ENCODE peak calls at places on chromosomes 4 and X, in ten cellular contexts. Y, E, V, M, D, X, A, T, W and H are unnamed samples. For H3K36me3, the result is how much of the 10 kb centered on the place peaks cover.

GRCh38 chrX:19886888-19887531 is 390 bp downstream of the SH3KBP1 start:
- DNase-seq in V (peak), D (peak), X (no peak), Y (no peak), M (no peak), W (peak), T (no peak), E (peak), A (no peak), H (no peak)

GRCh38 chrX:20091499-20091898 is 25.2 kb downstream of the MAP7D2 start:
- DNase-seq in T (no peak), W (no peak), A (no peak), Y (no peak), E (no peak), X (no peak), V (no peak), D (no peak), M (no peak), H (peak)

GRCh38 chrX:68822641-68823410 is 6.0 kb upstream of the EFNB1 start:
- DNase-seq in Y (peak), W (no peak), T (peak), M (peak), A (no peak), D (no peak), V (no peak), X (no peak), E (peak), H (no peak)

GRCh38 chr4:186473933-186474332 is 81.4 kb downstream of the MTNR1A start:
- DNase-seq in W (no peak), Y (no peak), V (peak), E (no peak), T (no peak), M (no peak), D (no peak), X (no peak), A (no peak), H (no peak)

GRCh38 chr4:186190456-186191265 is 706 bp upstream of the CYP4V2 start:
- DNase-seq in E (peak), A (no peak), Y (peak), M (peak), D (no peak), V (peak), X (no peak), T (no peak), W (peak), H (peak)

GRCh38 chrX:44088755-44089154 is 115.6 kb upstream of the NDP start:
- DNase-seq in M (no peak), W (no peak), X (no peak), E (no peak), V (no peak), A (no peak), Y (no peak), T (no peak), D (no peak), H (no peak)

GRCh38 chrX:111394581-111394980 is 17.4 kb downstream of the DCX start:
- DNase-seq in D (no peak), E (peak), Y (no peak), M (no peak), T (no peak), X (no peak), A (no peak), W (no peak), V (no peak), H (no peak)

GRCh38 chrX:112247714-112248113 is 165.1 kb upstream of the TRPC5 start:
- DNase-seq in D (no peak), X (no peak), A (no peak), W (no peak), T (no peak), E (no peak), M (no peak), Y (no peak), V (no peak), H (no peak)

GRCh38 chrX:22950278-22951266 is 49.2 kb upstream of the DDX53 start:
- DNase-seq in X (no peak), Y (peak), D (no peak), W (no peak), M (peak), E (no peak), V (no peak), T (peak), A (no peak), H (peak)

GRCh38 chrX:7201481-7201880 is 53.5 kb upstream of the PUDP start:
- DNase-seq in T (no peak), X (no peak), E (no peak), Y (no peak), W (no peak), D (no peak), M (no peak), V (no peak), A (no peak), H (no peak)

DNA sequence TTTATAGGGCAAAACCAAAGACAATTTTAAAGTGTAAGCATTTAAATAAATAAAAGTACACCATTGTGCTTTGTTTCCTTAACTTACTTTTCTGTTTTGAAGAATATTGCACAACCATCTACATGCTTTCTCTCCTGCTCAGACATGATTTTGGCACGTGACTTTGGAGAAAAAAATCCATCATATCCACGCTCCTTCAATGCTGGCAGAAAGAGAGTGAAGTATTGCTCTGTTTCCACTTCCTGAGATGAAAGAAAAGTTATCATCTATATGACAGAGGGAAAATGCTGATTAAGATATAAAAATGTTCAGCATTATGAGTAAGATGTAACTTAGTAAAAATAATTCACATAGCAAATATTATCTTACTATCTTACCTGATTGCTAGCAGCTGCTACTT is 77.1 kb downstream of the CNOT6L start:
- DNase-seq in E (no peak), T (peak), V (no peak), D (no peak), A (no peak), M (no peak), X (no peak), W (no peak), Y (no peak), H (peak)
- H3K36me3 ChIP-seq in E (under half), T (under half), V (under half), D (under half), A (under half), M (under half), X (under half), W (half or more), Y (under half), H (under half)

DNA sequence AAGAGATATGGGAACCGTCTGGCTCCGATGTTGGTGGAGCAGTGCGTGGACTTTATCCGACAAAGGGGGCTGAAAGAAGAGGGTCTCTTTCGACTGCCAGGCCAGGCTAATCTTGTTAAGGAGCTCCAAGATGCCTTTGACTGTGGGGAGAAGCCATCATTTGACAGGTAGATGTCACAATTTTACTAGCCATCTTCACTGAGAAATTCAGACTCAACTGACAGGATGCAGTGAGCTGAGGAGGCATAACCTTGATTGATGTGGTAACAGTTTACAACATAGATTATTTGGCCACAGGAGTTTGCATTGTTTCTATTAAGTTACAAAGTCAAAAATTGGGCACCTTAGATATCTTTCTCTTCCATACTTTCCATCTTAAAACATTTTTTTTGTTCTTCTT is 417.7 kb downstream of the MAPK10 start:
- DNase-seq in E (no peak), X (no peak), Y (no peak), A (no peak), W (peak), T (no peak), D (no peak), M (no peak), V (no peak), H (no peak)
- H3K4me3 ChIP-seq in E (no peak), X (no peak), Y (no peak), A (no peak), W (no peak), T (no peak), D (no peak), M (no peak), V (no peak), H (no peak)

GRCh38 chr4:1969928-1970723 is 38.6 kb downstream of the NELFA start:
- DNase-seq in A (no peak), W (no peak), X (no peak), D (no peak), Y (no peak), T (no peak), M (no peak), E (no peak), V (no peak), H (no peak)

GRCh38 chr4:1971456-1972200 is 37.1 kb downstream of the NELFA start:
- DNase-seq in T (no peak), D (peak), V (no peak), Y (no peak), A (no peak), X (no peak), W (no peak), E (no peak), M (no peak), H (no peak)

GRCh38 chr4:1968667-1969295 is 40.0 kb downstream of the NELFA start:
- DNase-seq in X (no peak), V (no peak), T (no peak), D (no peak), Y (no peak), E (no peak), A (no peak), W (no peak), M (no peak), H (no peak)

GRCh38 chr4:1972414-1972813 is 36.4 kb downstream of the NELFA start:
- DNase-seq in V (no peak), M (no peak), A (no peak), T (no peak), X (no peak), Y (no peak), E (no peak), W (no peak), D (peak), H (no peak)

GRCh38 chr4:1970926-1971325 is 37.8 kb downstream of the NELFA start:
- DNase-seq in W (no peak), X (no peak), Y (no peak), A (no peak), T (no peak), V (no peak), E (no peak), M (no peak), D (no peak), H (no peak)
- H3K36me3 ChIP-seq in W (half or more), X (under half), Y (under half), A (under half), T (under half), V (under half), E (under half), M (under half), D (under half), H (under half)

DNA sequence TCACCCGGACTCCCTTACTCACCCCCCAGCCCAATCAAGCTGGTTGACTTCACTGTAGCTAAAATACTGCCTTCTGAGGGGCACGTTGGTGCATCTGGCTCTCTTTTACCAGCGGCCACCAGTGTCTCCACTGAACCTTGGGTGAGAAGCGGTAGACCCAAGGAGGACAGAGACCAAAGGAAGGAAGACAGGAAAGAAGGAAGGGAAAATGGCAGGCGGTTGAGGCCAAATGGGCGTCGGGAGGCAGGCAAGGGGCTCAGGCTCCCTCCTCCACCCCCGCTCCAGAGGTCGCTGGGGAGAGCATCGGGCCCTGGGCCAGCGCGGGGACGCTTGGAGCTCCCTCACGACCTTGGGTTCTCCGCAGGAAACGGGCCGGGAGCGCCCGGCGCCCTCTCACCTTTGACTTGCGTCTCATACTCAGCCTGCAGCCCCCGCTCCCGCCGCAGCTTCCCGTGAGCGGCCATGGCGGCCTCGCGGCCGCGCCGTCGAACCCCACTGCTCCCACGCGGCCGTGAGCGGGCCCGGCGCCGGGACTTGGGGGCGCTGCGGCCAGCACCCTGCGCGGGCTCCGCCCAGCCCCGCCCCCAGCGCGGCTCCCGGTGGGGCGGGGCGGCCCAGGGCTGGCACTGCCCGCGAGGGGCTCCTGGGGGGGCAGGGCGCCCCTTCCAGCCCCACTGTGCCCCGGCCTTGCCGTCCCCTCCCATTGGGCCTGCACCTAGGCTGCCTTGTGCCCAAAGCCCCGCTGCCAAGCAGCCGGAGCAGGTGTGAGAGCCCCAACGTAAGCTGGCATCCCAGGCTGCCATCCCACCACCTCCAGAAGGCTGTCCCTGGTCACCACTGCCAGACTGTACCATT is at the start of gene ARHGAP4:
- DNase-seq in M (no peak), V (no peak), T (no peak), A (no peak), E (no peak), D (no peak), W (peak), X (peak), Y (no peak), H (no peak)
- H3K4me3 ChIP-seq in M (no peak), V (peak), T (no peak), A (peak), E (no peak), D (peak), W (peak), X (peak), Y (no peak), H (peak)

DNA sequence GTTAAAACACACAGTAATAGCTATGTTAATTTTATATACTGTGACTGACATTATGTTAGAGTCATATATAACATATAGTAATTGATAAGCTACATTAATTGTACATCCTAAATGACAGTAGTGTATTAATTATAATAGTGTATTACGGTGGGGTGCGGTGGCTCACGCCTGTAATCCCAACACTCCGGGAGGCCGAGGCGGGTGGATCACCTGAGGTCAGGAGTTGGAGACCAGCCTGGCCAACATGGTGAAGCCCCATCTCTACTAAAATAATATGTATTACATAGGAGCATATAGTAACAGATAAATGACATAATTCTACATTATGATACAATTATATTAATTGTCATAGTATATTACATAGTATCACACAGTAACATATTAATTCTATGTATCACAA is 12.2 kb downstream of the ASMTL start:
- DNase-seq in V (no peak), X (no peak), M (no peak), Y (no peak), D (peak), E (no peak), T (no peak), A (no peak), W (no peak), H (no peak)
- H3K36me3 ChIP-seq in V (under half), X (under half), M (half or more), Y (under half), D (half or more), E (under half), T (under half), A (under half), W (half or more), H (under half)

GRCh38 chr4:113316879-113317278 is 267.4 kb downstream of the ANK2 start:
- DNase-seq in Y (no peak), T (no peak), E (no peak), W (no peak), M (no peak), V (no peak), A (no peak), X (peak), D (no peak), H (no peak)
- H3K4me3 ChIP-seq in Y (no peak), T (no peak), E (no peak), W (no peak), M (no peak), V (no peak), A (peak), X (no peak), D (no peak), H (no peak)

DNA sequence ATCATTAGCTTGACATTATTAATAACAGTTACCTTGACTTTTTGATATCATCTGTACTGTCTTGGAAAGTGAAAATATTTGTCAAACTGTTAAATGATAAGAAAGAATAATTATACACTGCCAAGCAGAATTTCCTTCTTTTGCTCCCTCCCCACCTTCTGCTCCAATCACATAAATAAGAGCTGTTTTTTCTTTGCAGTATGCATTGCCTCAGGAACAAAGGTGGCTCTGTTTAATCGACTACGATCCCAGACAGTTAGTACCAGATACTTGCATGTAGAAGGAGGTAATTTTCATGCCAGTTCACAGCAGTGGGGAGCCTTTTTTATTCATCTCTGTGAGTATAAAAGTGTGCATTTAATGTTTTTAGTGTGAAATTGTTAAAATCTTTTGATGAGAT is 66.1 kb downstream of the CCKAR start:
- DNase-seq in A (no peak), E (no peak), V (no peak), Y (no peak), D (no peak), M (no peak), T (no peak), X (no peak), W (no peak), H (no peak)
- H3K36me3 ChIP-seq in A (under half), E (under half), V (under half), Y (under half), D (half or more), M (half or more), T (under half), X (under half), W (under half), H (under half)